ENCODE peak calls at places on chromosomes 5 and 9, in ten cellular contexts. Q is heart left ventricle, B is fibroblast of lung, Z is cardiac fibroblast, M is psoas muscle, N is A549, G is RWPE1, O is IMR-90, Y is keratinocyte, V is upper lobe of right lung. W is an unnamed sample.
A peak's percentile ranks its signal among the peaks of the same experiment; 100 is the strongest.

GRCh38 chr9:89588271-89588879 is 16.4 kb upstream of the GADD45G start:
- DNase-seq in Q (no peak), B (no peak), Z (no peak), M (no peak), N (no peak), G (no peak), O (no peak), Y (no peak), V (no peak), W (no peak)

GRCh38 chr5:115816226-115817042 is at the start of gene CDO1:
- DNase-seq in Q (peak; percentile 73), B (peak; percentile 78), Z (peak; percentile 54), M (peak; percentile 59), N (no peak), G (no peak), O (peak; percentile 59), Y (no peak), V (peak; percentile 65), W (peak; percentile 87)

GRCh38 chr5:90967851-90968250 is 409.3 kb downstream of the ADGRV1 start:
- DNase-seq in Q (no peak), B (no peak), Z (peak; percentile 6), M (no peak), N (no peak), G (no peak), O (no peak), Y (no peak), V (no peak), W (no peak)

GRCh38 chr5:42581845-42582244 is 158.6 kb downstream of the GHR start:
- DNase-seq in Q (no peak), B (no peak), Z (no peak), M (no peak), N (no peak), G (no peak), O (no peak), Y (no peak), V (no peak), W (no peak)

GRCh38 chr9:34493972-34494535 is 28.7 kb downstream of the ENHO start:
- DNase-seq in Q (no peak), B (peak; percentile 42), Z (peak; percentile 64), M (peak; percentile 48), N (peak; percentile 19), G (peak; percentile 63), O (peak; percentile 53), Y (peak; percentile 15), V (no peak), W (no peak)

GRCh38 chr5:107857785-107858184 is 187.0 kb upstream of the EFNA5 start:
- DNase-seq in Q (no peak), B (no peak), Z (no peak), M (no peak), N (no peak), G (no peak), O (no peak), Y (no peak), V (no peak), W (no peak)

GRCh38 chr9:125538092-125538473 is 168.9 kb downstream of the MAPKAP1 start:
- DNase-seq in Q (no peak), B (peak; percentile 95), Z (peak; percentile 90), M (no peak), N (peak; percentile 72), G (peak; percentile 95), O (peak; percentile 95), Y (no peak), V (no peak), W (no peak)

GRCh38 chr5:43409809-43410271 is 2.4 kb downstream of the CCL28 start:
- DNase-seq in Q (no peak), B (no peak), Z (no peak), M (no peak), N (no peak), G (no peak), O (no peak), Y (no peak), V (no peak), W (no peak)

GRCh38 chr5:169012471-169012870 is 288.5 kb downstream of the SLIT3 start:
- DNase-seq in Q (no peak), B (no peak), Z (no peak), M (no peak), N (no peak), G (no peak), O (no peak), Y (no peak), V (no peak), W (no peak)

GRCh38 chr5:71503536-71503935 is 48.1 kb downstream of the BDP1 start:
- DNase-seq in Q (no peak), B (no peak), Z (no peak), M (no peak), N (no peak), G (no peak), O (no peak), Y (no peak), V (no peak), W (no peak)

GRCh38 chr5:178551468-178551867 is 38.7 kb downstream of the COL23A1 start:
- DNase-seq in Q (no peak), B (no peak), Z (no peak), M (no peak), N (no peak), G (no peak), O (no peak), Y (no peak), V (no peak), W (no peak)
- TF ChIP-seq CTCF in Q (no peak), B (no peak), Z (no peak), M (no peak), N (no peak), G (no peak), O (no peak), Y (no peak), V (no peak), W (no peak)

GRCh38 chr9:92846662-92847145 is 31.1 kb downstream of the ZNF484 start:
- DNase-seq in Q (no peak), B (no peak), Z (no peak), M (no peak), N (peak; percentile 15), G (no peak), O (no peak), Y (no peak), V (no peak), W (no peak)

GRCh38 chr9:92850898-92851297 is 26.9 kb downstream of the ZNF484 start:
- DNase-seq in Q (no peak), B (no peak), Z (no peak), M (no peak), N (peak; percentile 21), G (no peak), O (no peak), Y (no peak), V (no peak), W (no peak)
- TF ChIP-seq CTCF in Q (no peak), B (no peak), Z (no peak), M (no peak), N (no peak), G (no peak), O (no peak), Y (no peak), V (no peak), W (no peak)

GRCh38 chr5:141995656-141996055 is 17.2 kb downstream of the GNPDA1 start:
- DNase-seq in Q (no peak), B (no peak), Z (no peak), M (no peak), N (no peak), G (no peak), O (no peak), Y (no peak), V (no peak), W (no peak)

GRCh38 chr5:142000176-142000575 is 12.7 kb downstream of the GNPDA1 start:
- DNase-seq in Q (no peak), B (no peak), Z (no peak), M (no peak), N (no peak), G (no peak), O (no peak), Y (no peak), V (no peak), W (no peak)

GRCh38 chr5:142003266-142003800 is 9.5 kb downstream of the GNPDA1 start:
- DNase-seq in Q (no peak), B (no peak), Z (no peak), M (no peak), N (no peak), G (no peak), O (no peak), Y (no peak), V (no peak), W (no peak)

GRCh38 chr5:141997358-141998006 is 15.3 kb downstream of the GNPDA1 start:
- DNase-seq in Q (no peak), B (no peak), Z (no peak), M (no peak), N (no peak), G (no peak), O (no peak), Y (no peak), V (no peak), W (no peak)

DNA sequence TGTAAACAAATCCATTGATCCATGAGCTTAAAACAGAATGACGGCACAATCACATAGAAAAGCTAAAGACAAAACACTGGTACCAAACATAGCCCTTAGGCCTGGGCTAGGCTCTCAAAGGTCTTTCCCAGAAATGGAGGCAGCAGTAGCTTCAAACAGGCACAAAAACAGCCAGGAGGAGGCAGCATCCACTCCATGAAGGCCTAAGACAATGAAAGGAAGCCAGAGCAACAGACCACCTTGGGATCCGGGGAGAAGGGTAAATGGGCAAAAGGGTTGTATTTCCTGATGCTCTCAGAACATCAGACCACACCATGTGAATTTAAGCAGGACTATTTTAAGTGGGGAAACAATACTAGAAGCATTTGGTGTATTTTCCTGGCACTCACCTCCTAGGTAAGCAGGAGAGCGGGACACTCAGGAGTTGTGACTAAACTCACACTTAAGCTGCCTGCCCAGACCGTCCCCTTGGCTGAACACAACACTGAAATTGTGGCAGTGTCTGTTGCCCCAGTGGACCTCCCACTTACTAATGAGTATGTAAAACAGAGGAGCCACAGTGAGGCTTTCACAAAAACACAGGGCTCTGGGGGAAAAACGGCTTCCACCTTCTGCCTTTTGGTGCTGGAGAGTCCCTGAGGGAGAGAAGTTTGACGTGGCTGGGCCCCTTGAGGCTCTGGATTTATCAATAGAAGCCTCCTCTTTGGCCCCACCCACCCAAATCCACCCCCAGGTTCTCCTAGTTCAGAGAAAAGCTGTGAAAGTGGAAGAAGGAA is 11.9 kb downstream of the GNPDA1 start:
- DNase-seq in Q (no peak), B (no peak), Z (peak; percentile 24), M (no peak), N (peak; percentile 34), G (no peak), O (no peak), Y (no peak), V (no peak), W (no peak)
- TF ChIP-seq CTCF in Q (peak; percentile 27), B (peak; percentile 41), Z (peak; percentile 48), M (peak; percentile 19), N (peak; percentile 36), G (no peak), O (peak; percentile 27), Y (peak; percentile 47), V (peak; percentile 19), W (peak; percentile 40)

GRCh38 chr5:19534751-19535150 is 453.2 kb downstream of the CDH18 start:
- DNase-seq in Q (no peak), B (peak; percentile 40), Z (no peak), M (no peak), N (no peak), G (peak; percentile 67), O (no peak), Y (peak; percentile 98), V (no peak), W (no peak)

DNA sequence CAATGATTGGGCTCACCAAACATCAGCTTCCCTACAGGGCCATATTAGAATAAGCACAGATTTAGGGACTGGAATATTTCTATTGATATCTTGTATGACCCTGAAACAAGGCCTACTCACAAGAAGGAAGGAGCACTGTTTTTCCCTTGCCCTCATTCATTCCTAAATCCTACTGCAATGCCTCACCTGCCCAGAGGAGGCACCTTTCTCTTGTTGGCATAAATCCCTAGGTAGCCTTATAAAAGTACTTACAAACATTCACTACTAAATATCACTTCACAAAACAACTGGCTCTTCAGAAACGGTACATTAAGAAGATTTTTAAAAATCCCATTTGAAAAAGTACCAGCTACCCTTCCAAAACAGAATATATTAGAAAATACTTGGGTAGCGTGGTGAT is 449.4 kb downstream of the CDH18 start:
- DNase-seq in Q (no peak), B (no peak), Z (no peak), M (no peak), N (no peak), G (no peak), O (no peak), Y (no peak), V (no peak), W (no peak)
- TF ChIP-seq CTCF in Q (no peak), B (no peak), Z (no peak), M (no peak), N (no peak), G (no peak), O (no peak), Y (no peak), V (no peak), W (no peak)